ENCODE peak calls at places on chromosome 14, in seven cellular contexts. H is tibial artery, G is cardiac muscle cell, I is endodermal cell, S is psoas muscle, O is HepG2, M is HCT116. T is an unnamed sample. For H3K4me1 and H3K36me3, the result is how much of the 10 kb centered on the place peaks cover.

GRCh38 chr14:30874120-30874998 is at the start of gene COCH:
- DNase-seq in I (peak), O (peak), M (peak), G (no peak), H (no peak), S (peak), T (peak)

GRCh38 chr14:76904740-76905569 is 78.7 kb downstream of the LRRC74A start:
- DNase-seq in I (peak), M (peak), H (peak), O (peak), S (peak), G (peak), T (peak)

GRCh38 chr14:103361868-103362267 is 23.3 kb upstream of the MARK3 start:
- DNase-seq in I (no peak), S (no peak), G (peak), M (peak), H (no peak), O (peak), T (no peak)

GRCh38 chr14:69615471-69616407 is 4.3 kb downstream of the SUSD6 start:
- DNase-seq in H (peak), I (no peak), O (no peak), M (no peak), G (peak), S (peak), T (no peak)

GRCh38 chr14:21385170-21385904 is 1.5 kb upstream of the SUPT16H start:
- DNase-seq in M (no peak), G (no peak), H (no peak), I (no peak), S (no peak), O (no peak), T (no peak)

GRCh38 chr14:99575043-99576023 is 28.7 kb downstream of the CCDC85C start:
- DNase-seq in I (no peak), O (peak), H (no peak), G (no peak), S (no peak), M (no peak), T (no peak)

GRCh38 chr14:35292770-35293561 is 784 bp downstream of the PSMA6 start:
- DNase-seq in G (no peak), O (no peak), I (no peak), M (no peak), S (no peak), H (no peak), T (no peak)

GRCh38 chr14:98466807-98467206 is 805.2 kb downstream of the BCL11B start:
- DNase-seq in O (no peak), I (no peak), G (no peak), S (no peak), M (no peak), H (no peak), T (no peak)

DNA sequence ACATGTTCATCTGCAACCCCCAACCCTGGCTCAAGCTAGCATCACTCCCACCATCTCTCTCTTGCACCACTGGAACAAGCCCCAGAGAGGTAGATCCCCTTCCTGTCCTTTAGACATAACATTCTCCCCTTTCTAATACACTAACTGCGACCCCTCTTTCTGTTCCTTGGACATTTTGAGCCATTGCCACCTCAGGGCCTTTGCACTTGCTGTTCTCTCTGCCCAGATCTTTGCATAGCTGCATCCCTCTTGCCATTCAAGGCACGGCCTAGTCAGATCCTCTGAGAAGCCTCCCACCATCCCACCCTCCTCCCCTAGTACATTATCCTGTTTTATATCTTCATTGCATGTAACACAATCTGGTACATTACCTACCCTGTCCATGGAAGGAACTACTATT is 16.5 kb downstream of the FOXN3 start:
- DNase-seq in O (no peak), G (no peak), M (no peak), I (no peak), H (no peak), S (no peak), T (no peak)
- H3K4me1 ChIP-seq in O (under half), G (under half), M (under half), I (under half), H (half or more), S (under half), T (under half)

DNA sequence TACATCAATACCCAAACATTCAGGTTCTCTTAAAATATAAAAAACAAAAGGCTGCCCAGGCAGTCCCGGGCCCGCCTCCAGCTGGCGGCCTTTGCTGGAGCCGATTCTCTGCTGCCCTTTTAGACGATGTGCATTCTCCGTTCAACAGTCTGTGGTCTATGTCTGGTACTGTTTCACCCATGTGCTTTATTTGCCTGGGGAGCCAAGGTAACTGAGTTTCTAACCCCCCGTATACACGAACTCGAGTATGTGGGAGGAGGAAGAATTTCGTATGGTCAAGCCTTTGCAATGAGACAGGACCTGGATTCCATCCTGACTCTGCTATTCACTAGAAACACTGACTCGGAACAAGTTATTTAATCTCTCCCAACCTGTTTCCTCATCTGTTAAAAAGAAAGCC is 54.1 kb upstream of the GPR68 start:
- DNase-seq in M (no peak), H (no peak), I (no peak), G (no peak), S (no peak), O (no peak), T (no peak)
- H3K36me3 ChIP-seq in M (under half), H (under half), I (under half), G (under half), S (under half), O (under half), T (half or more)

DNA sequence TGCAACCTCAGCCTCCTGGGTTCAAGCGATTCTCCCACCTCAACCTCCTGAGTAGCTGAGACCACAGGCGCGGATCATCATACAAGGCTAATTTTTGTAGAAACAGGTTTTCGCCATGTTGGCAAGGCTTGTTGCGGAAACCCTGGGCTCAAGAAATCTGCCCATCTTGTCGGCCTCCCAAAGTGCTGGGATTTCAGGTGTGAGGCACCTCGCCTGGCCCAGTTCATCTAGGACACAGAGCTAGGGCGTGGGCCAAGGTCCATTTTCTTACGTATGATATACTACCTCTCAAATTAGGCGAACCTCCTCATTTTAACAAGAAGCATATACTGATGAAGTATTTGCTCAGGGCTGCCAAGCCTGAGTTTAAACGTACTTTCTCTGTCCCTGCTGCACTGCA is 2.1 kb downstream of the RPS29 start:
- DNase-seq in O (no peak), M (no peak), S (no peak), H (no peak), I (no peak), G (no peak), T (no peak)
- H3K4me3 ChIP-seq in O (peak), M (peak), S (peak), H (no peak), I (peak), G (peak), T (peak)

GRCh38 chr14:65210827-65211192 is 108.5 kb upstream of the MAX start:
- DNase-seq in I (no peak), M (no peak), S (no peak), H (no peak), G (no peak), O (no peak), T (no peak)

GRCh38 chr14:65206448-65207096 is 104.3 kb upstream of the MAX start:
- DNase-seq in I (no peak), O (no peak), S (no peak), H (no peak), G (no peak), M (no peak), T (no peak)

GRCh38 chr14:65210118-65210826 is 108.0 kb upstream of the MAX start:
- DNase-seq in G (peak), S (no peak), O (no peak), I (no peak), H (no peak), M (no peak), T (no peak)

GRCh38 chr14:65206078-65206447 is 103.7 kb upstream of the MAX start:
- DNase-seq in M (no peak), G (no peak), H (no peak), O (no peak), I (no peak), S (no peak), T (no peak)

DNA sequence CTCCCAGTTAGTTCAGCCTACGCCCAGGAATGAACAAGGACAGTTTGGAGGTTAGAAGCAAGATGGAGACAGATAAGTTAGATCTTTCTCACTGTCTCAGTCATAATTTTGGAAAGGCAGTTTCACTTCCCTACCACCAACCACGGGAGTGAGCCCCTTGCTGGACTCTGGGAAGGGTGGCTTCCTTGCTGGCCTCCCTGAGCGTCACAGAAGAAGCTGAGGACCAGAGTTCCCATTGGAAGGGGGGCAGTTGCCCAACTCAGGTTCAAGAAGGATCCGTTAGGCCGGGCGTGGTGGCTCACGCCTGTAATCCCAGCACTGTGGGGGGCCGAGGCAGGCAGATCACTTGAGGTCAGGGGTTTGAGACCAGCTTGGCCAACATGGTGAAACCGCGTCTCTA is 106.2 kb upstream of the MAX start:
- DNase-seq in I (no peak), O (no peak), H (no peak), M (no peak), S (no peak), G (no peak), T (no peak)
- H3K4me1 ChIP-seq in I (under half), O (under half), H (under half), M (under half), S (under half), G (under half), T (under half)

GRCh38 chr14:90785474-90785873 is 30.8 kb downstream of the TTC7B start:
- DNase-seq in O (no peak), S (peak), G (peak), I (peak), M (peak), H (peak), T (no peak)

GRCh38 chr14:90785876-90786450 is 30.3 kb downstream of the TTC7B start:
- DNase-seq in I (peak), S (no peak), H (no peak), G (no peak), M (no peak), O (no peak), T (no peak)

GRCh38 chr14:90782892-90783291 is 33.3 kb downstream of the TTC7B start:
- DNase-seq in M (no peak), H (no peak), O (no peak), G (no peak), S (no peak), I (peak), T (no peak)

GRCh38 chr14:90783344-90783743 is 32.9 kb downstream of the TTC7B start:
- DNase-seq in S (no peak), H (no peak), O (no peak), M (no peak), I (no peak), G (no peak), T (no peak)

GRCh38 chr14:90784621-90785270 is 31.5 kb downstream of the TTC7B start:
- DNase-seq in H (no peak), M (no peak), I (peak), G (no peak), S (no peak), O (no peak), T (no peak)
- H3K36me3 ChIP-seq in H (under half), M (under half), I (under half), G (under half), S (under half), O (under half), T (under half)

GRCh38 chr14:105913861-105914260 is 387.5 kb downstream of the TMEM121 start:
- DNase-seq in I (no peak), H (peak), S (peak), G (no peak), O (no peak), M (no peak), T (no peak)
- H3K4me3 ChIP-seq in I (no peak), H (no peak), S (no peak), G (no peak), O (no peak), M (no peak), T (no peak)

GRCh38 chr14:93952829-93953228 is 23.5 kb downstream of the ASB2 start:
- DNase-seq in O (no peak), G (no peak), M (no peak), S (no peak), I (no peak), H (no peak), T (no peak)
- H3K4me1 ChIP-seq in O (half or more), G (under half), M (under half), S (half or more), I (under half), H (under half), T (under half)

T was measured in HAP-1.